ENCODE peak calls at places on chromosomes 16 and 17, in six cellular contexts. G is sigmoid colon; E is RWPE1; D is CD8-positive, alpha-beta T cell; X is stomach; T is upper lobe of right lung. R is an unnamed sample.

GRCh38 chr16:24189941-24190340 is 66.2 kb upstream of the CACNG3 start:
- DNase-seq in T (no peak), G (no peak), X (no peak), D (no peak), E (no peak), R (no peak)

GRCh38 chr17:72571813-72572396 is 451.1 kb downstream of the SOX9 start:
- DNase-seq in X (no peak), D (no peak), T (no peak), G (no peak), E (no peak), R (no peak)

GRCh38 chr16:79099701-79100100 is 500.8 kb downstream of the MAF start:
- DNase-seq in T (no peak), G (no peak), D (no peak), X (no peak), E (no peak), R (no peak)

GRCh38 chr16:590165-590874 is 454 bp downstream of the RAB40C start:
- DNase-seq in E (no peak), D (no peak), T (peak; percentile 80), G (peak; percentile 78), X (peak; percentile 50), R (no peak)

GRCh38 chr16:82344157-82344556 is 174.1 kb upstream of the MPHOSPH6 start:
- DNase-seq in E (no peak), G (no peak), T (no peak), D (no peak), X (peak; percentile 55), R (no peak)

GRCh38 chr16:58843675-58844074 is 109.6 kb upstream of the GOT2 start:
- DNase-seq in E (no peak), G (no peak), T (no peak), D (no peak), X (no peak), R (no peak)

GRCh38 chr17:72136692-72137550 is 16.1 kb downstream of the SOX9 start:
- DNase-seq in E (peak; percentile 73), D (no peak), T (no peak), X (no peak), G (no peak), R (peak; percentile 83)

GRCh38 chr17:29121442-29121841 is 58.8 kb downstream of the MYO18A start:
- DNase-seq in X (no peak), T (no peak), G (no peak), E (no peak), D (no peak), R (no peak)

GRCh38 chr17:50146927-50147640 is 3.4 kb downstream of the PPP1R9B start:
- DNase-seq in G (no peak), X (no peak), E (no peak), D (no peak), T (no peak), R (no peak)

GRCh38 chr16:51393381-51394005 is 242.4 kb upstream of the SALL1 start:
- DNase-seq in E (no peak), X (no peak), G (no peak), D (no peak), T (no peak), R (no peak)

GRCh38 chr17:19273731-19274130 is 36.6 kb downstream of the EPN2 start:
- DNase-seq in G (no peak), D (no peak), T (no peak), E (no peak), X (no peak), R (no peak)

GRCh38 chr16:87140211-87141200 is 176.7 kb downstream of the C16orf95 start:
- DNase-seq in D (no peak), E (no peak), T (peak; percentile 58), X (no peak), G (peak; percentile 48), R (no peak)

GRCh38 chr17:882827-883585 is 96.6 kb downstream of the NXN start:
- DNase-seq in X (peak; percentile 78), G (peak; percentile 93), T (no peak), E (peak; percentile 69), D (no peak), R (no peak)

GRCh38 chr16:7374614-7375174 is 42.0 kb downstream of the RBFOX1 start:
- DNase-seq in T (no peak), E (no peak), G (no peak), X (no peak), D (no peak), R (no peak)

GRCh38 chr16:68086860-68087268 is 1.7 kb downstream of the NFATC3 start:
- DNase-seq in T (no peak), X (no peak), E (no peak), G (no peak), D (no peak), R (no peak)

GRCh38 chr17:42804918-42805367 is 6.3 kb downstream of the CNTD1 start:
- DNase-seq in G (no peak), E (no peak), D (no peak), T (no peak), X (peak; percentile 64), R (no peak)

GRCh38 chr17:14803781-14804180 is 461.3 kb downstream of the PMP22 start:
- DNase-seq in D (no peak), X (no peak), E (no peak), G (no peak), T (no peak), R (no peak)

GRCh38 chr17:19904412-19904811 is 36.7 kb upstream of the ULK2 start:
- DNase-seq in T (no peak), G (no peak), E (no peak), D (no peak), X (no peak), R (no peak)

GRCh38 chr17:3889613-3890012 is 3.2 kb downstream of the CAMKK1 start:
- DNase-seq in E (no peak), D (no peak), T (no peak), G (no peak), X (no peak), R (no peak)

GRCh38 chr17:75764711-75765421 is at the start of gene GALK1:
- DNase-seq in T (peak; percentile 91), X (peak; percentile 79), G (peak; percentile 89), E (peak; percentile 73), D (peak; percentile 70), R (no peak)

GRCh38 chr17:39208136-39208535 is 8.1 kb downstream of the RPL19 start:
- DNase-seq in X (no peak), T (peak; percentile 80), D (peak; percentile 55), E (no peak), G (no peak), R (no peak)

GRCh38 chr17:32007463-32008298 is 498 bp downstream of the LRRC37B start:
- DNase-seq in D (peak; percentile 38), T (peak; percentile 60), G (no peak), X (no peak), E (peak; percentile 37), R (no peak)

DNA sequence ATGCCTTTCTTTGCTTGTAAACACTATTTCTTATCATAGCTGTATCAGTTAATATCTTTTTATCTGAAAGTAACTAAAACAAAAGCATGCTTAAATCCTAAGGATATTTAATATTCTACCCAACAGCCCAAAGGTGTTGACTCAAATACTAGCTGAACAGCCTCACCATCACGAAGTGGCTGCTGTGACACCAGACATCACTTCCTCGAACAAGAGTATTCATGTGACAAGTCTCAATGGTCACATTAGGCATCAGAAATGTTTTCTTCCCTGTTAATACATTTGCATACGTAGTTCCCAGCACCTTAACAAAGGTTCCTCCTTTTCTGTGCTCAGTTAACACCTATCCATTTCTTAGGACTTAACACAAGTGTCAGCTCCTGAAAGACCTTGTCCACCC is 193.8 kb upstream of the DYNLRB2 start:
- DNase-seq in G (no peak), D (no peak), E (no peak), X (no peak), T (no peak), R (no peak)
- H3K27ac ChIP-seq in G (no peak overlapping the region), D (no peak overlapping the region), E (no peak overlapping the region), X (no peak overlapping the region), T (no peak overlapping the region), R (no peak overlapping the region)

GRCh38 chr17:44548714-44549230 is 8.5 kb upstream of the FZD2 start:
- DNase-seq in X (no peak), T (no peak), D (no peak), E (no peak), G (no peak), R (no peak)

GRCh38 chr17:44547625-44548297 is 9.5 kb upstream of the FZD2 start:
- DNase-seq in G (no peak), X (no peak), T (no peak), E (no peak), D (no peak), R (no peak)

GRCh38 chr17:44549736-44550135 is 7.5 kb upstream of the FZD2 start:
- DNase-seq in E (no peak), D (no peak), G (no peak), X (no peak), T (no peak), R (no peak)

GRCh38 chr17:44543905-44544523 is 13.3 kb upstream of the FZD2 start:
- DNase-seq in E (no peak), T (no peak), X (no peak), D (no peak), G (no peak), R (no peak)

GRCh38 chr17:44546711-44547606 is 10.3 kb upstream of the FZD2 start:
- DNase-seq in G (no peak), D (no peak), X (no peak), E (peak; percentile 76), T (no peak), R (no peak)
- H3K27ac ChIP-seq in G (no peak overlapping the region), D (no peak overlapping the region), X (peak overlapping the region; percentile 54), E (peak overlapping the region; percentile 35), T (no peak overlapping the region), R (peak overlapping the region; percentile 44)

GRCh38 chr17:44346064-44346844 is 1.2 kb downstream of the GRN start:
- DNase-seq in D (no peak), X (no peak), G (no peak), E (no peak), T (no peak), R (no peak)
- H3K27ac ChIP-seq in D (no peak overlapping the region), X (peak overlapping the region; percentile 87), G (peak overlapping the region; percentile 77), E (peak overlapping the region; percentile 92), T (peak overlapping the region; percentile 86), R (peak overlapping the region; percentile 92)

GRCh38 chr16:28991687-28992086 is 6.8 kb downstream of the LAT start:
- DNase-seq in E (no peak), T (no peak), X (no peak), G (no peak), D (no peak), R (no peak)

GRCh38 chr16:28987170-28987853 is 2.5 kb downstream of the LAT start:
- DNase-seq in D (no peak), T (no peak), G (no peak), E (no peak), X (no peak), R (no peak)

GRCh38 chr16:28992496-28992895 is 7.6 kb downstream of the LAT start:
- DNase-seq in G (no peak), T (no peak), E (no peak), X (no peak), D (no peak), R (no peak)

GRCh38 chr16:28989363-28989762 is 4.5 kb downstream of the LAT start:
- DNase-seq in T (no peak), G (no peak), E (no peak), D (no peak), X (no peak), R (no peak)

DNA sequence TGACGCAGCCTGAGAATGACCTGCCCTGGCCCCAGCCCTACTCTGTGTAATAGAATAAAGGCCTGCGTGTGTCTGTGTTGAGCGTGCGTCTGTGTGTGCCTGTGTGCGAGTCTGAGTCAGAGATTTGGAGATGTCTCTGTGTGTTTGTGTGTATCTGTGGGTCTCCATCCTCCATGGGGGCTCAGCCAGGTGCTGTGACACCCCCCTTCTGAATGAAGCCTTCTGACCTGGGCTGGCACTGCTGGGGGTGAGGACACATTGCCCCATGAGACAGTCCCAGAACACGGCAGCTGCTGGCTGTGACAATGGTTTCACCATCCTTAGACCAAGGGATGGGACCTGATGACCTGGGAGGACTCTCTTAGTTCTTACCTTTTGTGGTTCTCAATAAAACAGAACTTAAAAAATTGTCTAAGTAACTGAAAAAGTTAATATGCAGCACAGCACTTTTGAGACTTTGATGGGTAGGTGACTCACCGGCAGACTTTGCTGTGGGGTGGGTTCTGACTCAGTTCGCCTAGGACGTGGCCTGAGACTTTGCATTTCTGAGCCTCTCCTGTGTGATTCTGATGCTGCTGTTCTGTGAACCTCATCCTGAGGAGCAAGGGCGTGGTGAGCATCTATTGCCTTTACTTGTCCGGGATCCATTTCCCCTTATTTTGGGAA is 5.7 kb downstream of the LAT start:
- DNase-seq in X (no peak), G (no peak), T (no peak), D (peak; percentile 71), E (no peak), R (no peak)
- H3K27ac ChIP-seq in X (no peak overlapping the region), G (no peak overlapping the region), T (no peak overlapping the region), D (peak overlapping the region; percentile 50), E (no peak overlapping the region), R (no peak overlapping the region)